ENCODE peak calls at places on chromosomes 7 and 10, in four cellular contexts. J, Y, W and E are unnamed samples.

GRCh38 chr7:135330088-135330487 is 96.5 kb downstream of the STRA8 start:
- DNase-seq in J (no peak), Y (no peak), W (no peak), E (no peak)

GRCh38 chr7:21429786-21430574 is 2.1 kb downstream of the SP4 start:
- DNase-seq in J (no peak), Y (no peak), W (no peak), E (no peak)

GRCh38 chr10:114995468-114995867 is 57.5 kb downstream of the TRUB1 start:
- DNase-seq in J (no peak), Y (no peak), W (no peak), E (no peak)

GRCh38 chr10:60312818-60313588 is 76.7 kb downstream of the ANK3 start:
- DNase-seq in J (no peak), Y (no peak), W (no peak), E (no peak)

GRCh38 chr10:32985341-32985764 is 27.3 kb upstream of the ITGB1 start:
- DNase-seq in J (no peak), Y (no peak), W (no peak), E (no peak)

GRCh38 chr10:24806262-24806661 is 82.6 kb upstream of the ARHGAP21 start:
- DNase-seq in J (no peak), Y (no peak), W (no peak), E (no peak)

GRCh38 chr10:59585046-59585700 is 124.5 kb downstream of the SLC16A9 start:
- DNase-seq in J (no peak), Y (no peak), W (no peak), E (no peak)

GRCh38 chr10:106711313-106711906 is 453.1 kb downstream of the SORCS1 start:
- DNase-seq in J (no peak), Y (no peak), W (no peak), E (no peak)